ENCODE peak calls at places on chromosomes 11 and 22, in six cellular contexts. W is fibroblast of the conjunctiva; S is hypothalamus; E is T-helper 9 cell; Q is stimulated activated CD4-positive, alpha-beta T cell treated with anti-CD3 and anti-CD28 coated beads, Interleukin-15, amount 100 ng/mL, for 1 hour; Z is cardiac muscle cell. K is an unnamed sample.
A peak's percentile ranks its signal among the peaks of the same experiment; 100 is the strongest.

GRCh38 chr11:32905028-32905667 is 12.5 kb downstream of the QSER1 start:
- DNase-seq in S (no peak), E (no peak), W (no peak), Q (no peak), Z (no peak), K (no peak)

GRCh38 chr11:32068134-32068533 is 22.7 kb upstream of the RCN1 start:
- DNase-seq in Z (no peak), W (no peak), E (no peak), Q (no peak), S (no peak), K (no peak)

GRCh38 chr11:72141066-72141465 is 5.5 kb downstream of the FOLR3 start:
- DNase-seq in E (no peak), W (peak; percentile 20), Q (no peak), Z (no peak), S (no peak), K (peak; percentile 86)

GRCh38 chr11:83257638-83258229 is 28.4 kb downstream of the CCDC90B start:
- DNase-seq in Q (no peak), W (peak; percentile 6), E (no peak), S (no peak), Z (no peak), K (peak; percentile 46)

GRCh38 chr11:72584933-72585597 is 89.2 kb downstream of the PDE2A start:
- DNase-seq in Z (no peak), Q (no peak), E (no peak), S (no peak), W (no peak), K (no peak)

GRCh38 chr11:2169001-2169370 is 2.6 kb downstream of the TH start:
- DNase-seq in E (no peak), S (no peak), Z (no peak), Q (no peak), W (no peak), K (no peak)

GRCh38 chr11:113615098-113615497 is 91.0 kb downstream of the TMPRSS5 start:
- DNase-seq in E (no peak), S (no peak), W (no peak), Z (no peak), Q (no peak), K (no peak)

GRCh38 chr11:70544774-70545625 is 146.7 kb downstream of the CTTN start:
- DNase-seq in Q (no peak), E (no peak), Z (no peak), S (no peak), W (no peak), K (no peak)

GRCh38 chr11:1002091-1002984 is 34.2 kb downstream of the MUC6 start:
- DNase-seq in E (no peak), S (no peak), Z (no peak), Q (no peak), W (no peak), K (no peak)

GRCh38 chr11:43504316-43504950 is 145.7 kb downstream of the TTC17 start:
- DNase-seq in Z (peak; percentile 66), S (no peak), E (no peak), Q (no peak), W (no peak), K (no peak)

GRCh38 chr11:69013009-69013951 is at the start of gene MRGPRF:
- DNase-seq in E (no peak), Z (no peak), Q (no peak), W (peak; percentile 89), S (no peak), K (peak; percentile 57)

GRCh38 chr22:49869855-49870712 is 16.4 kb downstream of the ZBED4 start:
- DNase-seq in E (peak; percentile 21), Q (no peak), S (no peak), W (no peak), Z (no peak), K (no peak)

GRCh38 chr11:62556102-62556871 is 9.7 kb upstream of the AHNAK start:
- DNase-seq in Z (peak; percentile 87), Q (no peak), W (peak; percentile 97), S (no peak), E (peak; percentile 74), K (peak; percentile 84)

GRCh38 chr11:62508336-62509058 is 38.1 kb downstream of the AHNAK start:
- DNase-seq in S (no peak), E (no peak), Q (no peak), W (no peak), Z (peak; percentile 88), K (peak; percentile 22)

GRCh38 chr22:17910561-17911311 is 113.6 kb downstream of the MICAL3 start:
- DNase-seq in E (no peak), W (peak; percentile 59), S (peak; percentile 50), Z (peak; percentile 89), Q (no peak), K (no peak)

GRCh38 chr11:111612211-111612610 is 10.0 kb downstream of the SIK2 start:
- DNase-seq in S (no peak), E (no peak), Q (no peak), Z (no peak), W (no peak), K (no peak)

GRCh38 chr11:110301032-110301431 is 4.6 kb upstream of the RDX start:
- DNase-seq in S (no peak), Q (no peak), W (no peak), Z (no peak), E (no peak), K (no peak)

GRCh38 chr11:110991621-110992355 is 253.7 kb upstream of the POU2AF2 start:
- DNase-seq in W (peak; percentile 77), E (no peak), Z (no peak), Q (no peak), S (no peak), K (peak; percentile 53)

GRCh38 chr22:19514831-19515565 is 9.2 kb downstream of the CLDN5 start:
- DNase-seq in Q (no peak), E (no peak), Z (no peak), W (no peak), S (no peak), K (no peak)

GRCh38 chr11:131561486-131561885 is 191.1 kb downstream of the NTM start:
- DNase-seq in Z (no peak), Q (no peak), E (no peak), S (no peak), W (no peak), K (no peak)

GRCh38 chr11:44623716-44624491 is 58.4 kb downstream of the CD82 start:
- DNase-seq in S (no peak), Q (no peak), W (no peak), E (no peak), Z (no peak), K (no peak)

GRCh38 chr11:9203715-9204311 is 61.3 kb downstream of the DENND5A start:
- DNase-seq in E (no peak), W (no peak), S (no peak), Q (no peak), Z (peak; percentile 33), K (no peak)

GRCh38 chr22:31143038-31143437 is 2.7 kb upstream of the PLA2G3 start:
- DNase-seq in S (no peak), E (no peak), Z (no peak), W (no peak), Q (no peak), K (no peak)

K was measured in astrocyte of the cerebellum.